ENCODE peak calls at places on chromosomes 5 and 9, in seven cellular contexts. One of them, this sample, is unnamed.

GRCh38 chr5:156798201-156798600 is 51.9 kb upstream of the PPP1R2B start:
- DNase-seq in WTC11: peak
- DNase-seq in stimulated activated CD8-positive, alpha-beta memory T cell treated with anti-CD3 and anti-CD28 coated beads, Interleukin-4, amount 100 ng/mL, for 4 hours: no peak
- DNase-seq in activated T-helper 9 cell treated with anti-CD3 and anti-CD28 coated beads, Interleukin-2, amount 50 U/mL, for 16 hours: no peak
- DNase-seq in HFFc6: no peak
- DNase-seq in left cardiac atrium: no peak
- DNase-seq in NCI-H1105: no peak
- DNase-seq in this sample: no peak

GRCh38 chr5:117077142-117077541 is 502.5 kb upstream of the SEMA6A start:
- DNase-seq in WTC11: no peak
- DNase-seq in stimulated activated CD8-positive, alpha-beta memory T cell treated with anti-CD3 and anti-CD28 coated beads, Interleukin-4, amount 100 ng/mL, for 4 hours: no peak
- DNase-seq in activated T-helper 9 cell treated with anti-CD3 and anti-CD28 coated beads, Interleukin-2, amount 50 U/mL, for 16 hours: no peak
- DNase-seq in HFFc6: no peak
- DNase-seq in left cardiac atrium: no peak
- DNase-seq in NCI-H1105: no peak
- DNase-seq in this sample: peak

GRCh38 chr5:108529381-108529780 is 147.5 kb upstream of the FBXL17 start:
- DNase-seq in WTC11: no peak
- DNase-seq in stimulated activated CD8-positive, alpha-beta memory T cell treated with anti-CD3 and anti-CD28 coated beads, Interleukin-4, amount 100 ng/mL, for 4 hours: no peak
- DNase-seq in activated T-helper 9 cell treated with anti-CD3 and anti-CD28 coated beads, Interleukin-2, amount 50 U/mL, for 16 hours: no peak
- DNase-seq in HFFc6: no peak
- DNase-seq in left cardiac atrium: no peak
- DNase-seq in NCI-H1105: no peak
- DNase-seq in this sample: no peak

GRCh38 chr5:91030521-91031395 is 352.4 kb downstream of the ARRDC3 start:
- DNase-seq in WTC11: no peak
- DNase-seq in stimulated activated CD8-positive, alpha-beta memory T cell treated with anti-CD3 and anti-CD28 coated beads, Interleukin-4, amount 100 ng/mL, for 4 hours: no peak
- DNase-seq in activated T-helper 9 cell treated with anti-CD3 and anti-CD28 coated beads, Interleukin-2, amount 50 U/mL, for 16 hours: no peak
- DNase-seq in HFFc6: no peak
- DNase-seq in left cardiac atrium: no peak
- DNase-seq in NCI-H1105: no peak
- DNase-seq in this sample: no peak

GRCh38 chr9:77438653-77439052 is 209.5 kb downstream of the GNA14 start:
- DNase-seq in WTC11: no peak
- DNase-seq in stimulated activated CD8-positive, alpha-beta memory T cell treated with anti-CD3 and anti-CD28 coated beads, Interleukin-4, amount 100 ng/mL, for 4 hours: no peak
- DNase-seq in activated T-helper 9 cell treated with anti-CD3 and anti-CD28 coated beads, Interleukin-2, amount 50 U/mL, for 16 hours: no peak
- DNase-seq in HFFc6: no peak
- DNase-seq in left cardiac atrium: no peak
- DNase-seq in NCI-H1105: no peak
- DNase-seq in this sample: no peak

GRCh38 chr5:109080896-109081295 is 328.9 kb downstream of the PJA2 start:
- DNase-seq in WTC11: no peak
- DNase-seq in stimulated activated CD8-positive, alpha-beta memory T cell treated with anti-CD3 and anti-CD28 coated beads, Interleukin-4, amount 100 ng/mL, for 4 hours: no peak
- DNase-seq in activated T-helper 9 cell treated with anti-CD3 and anti-CD28 coated beads, Interleukin-2, amount 50 U/mL, for 16 hours: no peak
- DNase-seq in HFFc6: no peak
- DNase-seq in left cardiac atrium: no peak
- DNase-seq in NCI-H1105: no peak
- DNase-seq in this sample: no peak

GRCh38 chr5:142806769-142807377 is 36.7 kb downstream of the ARHGAP26 start:
- DNase-seq in WTC11: no peak
- DNase-seq in stimulated activated CD8-positive, alpha-beta memory T cell treated with anti-CD3 and anti-CD28 coated beads, Interleukin-4, amount 100 ng/mL, for 4 hours: no peak
- DNase-seq in activated T-helper 9 cell treated with anti-CD3 and anti-CD28 coated beads, Interleukin-2, amount 50 U/mL, for 16 hours: no peak
- DNase-seq in HFFc6: no peak
- DNase-seq in left cardiac atrium: no peak
- DNase-seq in NCI-H1105: peak
- DNase-seq in this sample: no peak

GRCh38 chr5:143396353-143396940 is 7.0 kb downstream of the NR3C1 start:
- DNase-seq in WTC11: no peak
- DNase-seq in stimulated activated CD8-positive, alpha-beta memory T cell treated with anti-CD3 and anti-CD28 coated beads, Interleukin-4, amount 100 ng/mL, for 4 hours: no peak
- DNase-seq in activated T-helper 9 cell treated with anti-CD3 and anti-CD28 coated beads, Interleukin-2, amount 50 U/mL, for 16 hours: no peak
- DNase-seq in HFFc6: no peak
- DNase-seq in left cardiac atrium: no peak
- DNase-seq in NCI-H1105: no peak
- DNase-seq in this sample: no peak

GRCh38 chr9:89153618-89154017 is 25.0 kb downstream of the SHC3 start:
- DNase-seq in WTC11: no peak
- DNase-seq in stimulated activated CD8-positive, alpha-beta memory T cell treated with anti-CD3 and anti-CD28 coated beads, Interleukin-4, amount 100 ng/mL, for 4 hours: no peak
- DNase-seq in activated T-helper 9 cell treated with anti-CD3 and anti-CD28 coated beads, Interleukin-2, amount 50 U/mL, for 16 hours: no peak
- DNase-seq in HFFc6: peak
- DNase-seq in left cardiac atrium: no peak
- DNase-seq in NCI-H1105: no peak
- DNase-seq in this sample: no peak

GRCh38 chr9:133090752-133091325 is 29.1 kb downstream of the CEL start:
- DNase-seq in WTC11: no peak
- DNase-seq in stimulated activated CD8-positive, alpha-beta memory T cell treated with anti-CD3 and anti-CD28 coated beads, Interleukin-4, amount 100 ng/mL, for 4 hours: no peak
- DNase-seq in activated T-helper 9 cell treated with anti-CD3 and anti-CD28 coated beads, Interleukin-2, amount 50 U/mL, for 16 hours: no peak
- DNase-seq in HFFc6: no peak
- DNase-seq in left cardiac atrium: no peak
- DNase-seq in NCI-H1105: no peak
- DNase-seq in this sample: no peak

GRCh38 chr5:158875272-158875679 is 224.4 kb downstream of the EBF1 start:
- DNase-seq in WTC11: no peak
- DNase-seq in stimulated activated CD8-positive, alpha-beta memory T cell treated with anti-CD3 and anti-CD28 coated beads, Interleukin-4, amount 100 ng/mL, for 4 hours: no peak
- DNase-seq in activated T-helper 9 cell treated with anti-CD3 and anti-CD28 coated beads, Interleukin-2, amount 50 U/mL, for 16 hours: no peak
- DNase-seq in HFFc6: no peak
- DNase-seq in left cardiac atrium: no peak
- DNase-seq in NCI-H1105: no peak
- DNase-seq in this sample: no peak

GRCh38 chr5:88683506-88684135 is 199.4 kb downstream of the MEF2C start:
- DNase-seq in WTC11: peak
- DNase-seq in stimulated activated CD8-positive, alpha-beta memory T cell treated with anti-CD3 and anti-CD28 coated beads, Interleukin-4, amount 100 ng/mL, for 4 hours: no peak
- DNase-seq in activated T-helper 9 cell treated with anti-CD3 and anti-CD28 coated beads, Interleukin-2, amount 50 U/mL, for 16 hours: no peak
- DNase-seq in HFFc6: no peak
- DNase-seq in left cardiac atrium: no peak
- DNase-seq in NCI-H1105: peak
- DNase-seq in this sample: peak

GRCh38 chr5:150214289-150214688 is 24.4 kb downstream of the SLC6A7 start:
- DNase-seq in WTC11: no peak
- DNase-seq in stimulated activated CD8-positive, alpha-beta memory T cell treated with anti-CD3 and anti-CD28 coated beads, Interleukin-4, amount 100 ng/mL, for 4 hours: no peak
- DNase-seq in activated T-helper 9 cell treated with anti-CD3 and anti-CD28 coated beads, Interleukin-2, amount 50 U/mL, for 16 hours: no peak
- DNase-seq in HFFc6: peak
- DNase-seq in left cardiac atrium: peak
- DNase-seq in NCI-H1105: no peak
- DNase-seq in this sample: no peak

GRCh38 chr5:135650081-135650480 is 71.3 kb upstream of the CXCL14 start:
- DNase-seq in WTC11: no peak
- DNase-seq in stimulated activated CD8-positive, alpha-beta memory T cell treated with anti-CD3 and anti-CD28 coated beads, Interleukin-4, amount 100 ng/mL, for 4 hours: no peak
- DNase-seq in activated T-helper 9 cell treated with anti-CD3 and anti-CD28 coated beads, Interleukin-2, amount 50 U/mL, for 16 hours: no peak
- DNase-seq in HFFc6: no peak
- DNase-seq in left cardiac atrium: no peak
- DNase-seq in NCI-H1105: no peak
- DNase-seq in this sample: no peak

GRCh38 chr5:31581498-31582099 is 49.5 kb downstream of the C5orf22 start:
- DNase-seq in WTC11: no peak
- DNase-seq in stimulated activated CD8-positive, alpha-beta memory T cell treated with anti-CD3 and anti-CD28 coated beads, Interleukin-4, amount 100 ng/mL, for 4 hours: no peak
- DNase-seq in activated T-helper 9 cell treated with anti-CD3 and anti-CD28 coated beads, Interleukin-2, amount 50 U/mL, for 16 hours: no peak
- DNase-seq in HFFc6: peak
- DNase-seq in left cardiac atrium: no peak
- DNase-seq in NCI-H1105: peak
- DNase-seq in this sample: peak

GRCh38 chr9:14317667-14318255 is 3.8 kb upstream of the NFIB start:
- DNase-seq in WTC11: no peak
- DNase-seq in stimulated activated CD8-positive, alpha-beta memory T cell treated with anti-CD3 and anti-CD28 coated beads, Interleukin-4, amount 100 ng/mL, for 4 hours: no peak
- DNase-seq in activated T-helper 9 cell treated with anti-CD3 and anti-CD28 coated beads, Interleukin-2, amount 50 U/mL, for 16 hours: no peak
- DNase-seq in HFFc6: no peak
- DNase-seq in left cardiac atrium: no peak
- DNase-seq in NCI-H1105: no peak
- DNase-seq in this sample: no peak

GRCh38 chr5:16502866-16503265 is 37.3 kb upstream of the ZNF622 start:
- DNase-seq in WTC11: no peak
- DNase-seq in stimulated activated CD8-positive, alpha-beta memory T cell treated with anti-CD3 and anti-CD28 coated beads, Interleukin-4, amount 100 ng/mL, for 4 hours: no peak
- DNase-seq in activated T-helper 9 cell treated with anti-CD3 and anti-CD28 coated beads, Interleukin-2, amount 50 U/mL, for 16 hours: no peak
- DNase-seq in HFFc6: no peak
- DNase-seq in left cardiac atrium: no peak
- DNase-seq in NCI-H1105: no peak
- DNase-seq in this sample: peak

GRCh38 chr5:80319702-80320101 is at the start of gene SPZ1:
- DNase-seq in WTC11: no peak
- DNase-seq in stimulated activated CD8-positive, alpha-beta memory T cell treated with anti-CD3 and anti-CD28 coated beads, Interleukin-4, amount 100 ng/mL, for 4 hours: no peak
- DNase-seq in activated T-helper 9 cell treated with anti-CD3 and anti-CD28 coated beads, Interleukin-2, amount 50 U/mL, for 16 hours: no peak
- DNase-seq in HFFc6: no peak
- DNase-seq in left cardiac atrium: no peak
- DNase-seq in NCI-H1105: no peak
- DNase-seq in this sample: no peak

GRCh38 chr5:28903643-28904042 is 1865.3 kb upstream of the CDH9 start:
- DNase-seq in WTC11: no peak
- DNase-seq in stimulated activated CD8-positive, alpha-beta memory T cell treated with anti-CD3 and anti-CD28 coated beads, Interleukin-4, amount 100 ng/mL, for 4 hours: no peak
- DNase-seq in activated T-helper 9 cell treated with anti-CD3 and anti-CD28 coated beads, Interleukin-2, amount 50 U/mL, for 16 hours: no peak
- DNase-seq in HFFc6: no peak
- DNase-seq in left cardiac atrium: no peak
- DNase-seq in NCI-H1105: no peak
- DNase-seq in this sample: no peak

GRCh38 chr9:95793924-95794828 is 81.3 kb upstream of the ERCC6L2 start:
- DNase-seq in WTC11: no peak
- DNase-seq in stimulated activated CD8-positive, alpha-beta memory T cell treated with anti-CD3 and anti-CD28 coated beads, Interleukin-4, amount 100 ng/mL, for 4 hours: no peak
- DNase-seq in activated T-helper 9 cell treated with anti-CD3 and anti-CD28 coated beads, Interleukin-2, amount 50 U/mL, for 16 hours: no peak
- DNase-seq in HFFc6: peak
- DNase-seq in left cardiac atrium: no peak
- DNase-seq in NCI-H1105: no peak
- DNase-seq in this sample: no peak

GRCh38 chr5:122704247-122705036 is 70.4 kb upstream of the SNX2 start:
- DNase-seq in WTC11: no peak
- DNase-seq in stimulated activated CD8-positive, alpha-beta memory T cell treated with anti-CD3 and anti-CD28 coated beads, Interleukin-4, amount 100 ng/mL, for 4 hours: no peak
- DNase-seq in activated T-helper 9 cell treated with anti-CD3 and anti-CD28 coated beads, Interleukin-2, amount 50 U/mL, for 16 hours: no peak
- DNase-seq in HFFc6: peak
- DNase-seq in left cardiac atrium: no peak
- DNase-seq in NCI-H1105: no peak
- DNase-seq in this sample: peak

GRCh38 chr5:156208271-156208670 is 118.7 kb upstream of the SGCD start:
- DNase-seq in WTC11: no peak
- DNase-seq in stimulated activated CD8-positive, alpha-beta memory T cell treated with anti-CD3 and anti-CD28 coated beads, Interleukin-4, amount 100 ng/mL, for 4 hours: no peak
- DNase-seq in activated T-helper 9 cell treated with anti-CD3 and anti-CD28 coated beads, Interleukin-2, amount 50 U/mL, for 16 hours: no peak
- DNase-seq in HFFc6: no peak
- DNase-seq in left cardiac atrium: no peak
- DNase-seq in NCI-H1105: no peak
- DNase-seq in this sample: peak

GRCh38 chr5:67696446-67696845 is 499.8 kb upstream of the CD180 start:
- DNase-seq in WTC11: no peak
- DNase-seq in stimulated activated CD8-positive, alpha-beta memory T cell treated with anti-CD3 and anti-CD28 coated beads, Interleukin-4, amount 100 ng/mL, for 4 hours: no peak
- DNase-seq in activated T-helper 9 cell treated with anti-CD3 and anti-CD28 coated beads, Interleukin-2, amount 50 U/mL, for 16 hours: no peak
- DNase-seq in HFFc6: no peak
- DNase-seq in left cardiac atrium: no peak
- DNase-seq in NCI-H1105: no peak
- DNase-seq in this sample: no peak

GRCh38 chr5:85646036-85646435 is 971.7 kb upstream of the COX7C start:
- DNase-seq in WTC11: no peak
- DNase-seq in stimulated activated CD8-positive, alpha-beta memory T cell treated with anti-CD3 and anti-CD28 coated beads, Interleukin-4, amount 100 ng/mL, for 4 hours: no peak
- DNase-seq in activated T-helper 9 cell treated with anti-CD3 and anti-CD28 coated beads, Interleukin-2, amount 50 U/mL, for 16 hours: no peak
- DNase-seq in HFFc6: no peak
- DNase-seq in left cardiac atrium: no peak
- DNase-seq in NCI-H1105: no peak
- DNase-seq in this sample: no peak